ENCODE peak calls at places on chromosomes 7 and 10, in seven cellular contexts. F is H9, H is neuronal stem cell, G is IMR-90, L is H1, I is trophoblast cell, D is mesenchymal stem cell. Z is an unnamed sample.

GRCh38 chr7:46811529-46811928 is 770.4 kb downstream of the TNS3 start:
- DNase-seq in F (no peak), D (peak; percentile 96), G (peak; percentile 97), H (no peak), L (no peak), I (no peak), Z (peak; percentile 73)

GRCh38 chr7:123625254-123625653 is 23.6 kb downstream of the ASB15 start:
- DNase-seq in D (no peak), G (no peak), F (no peak), H (no peak), L (no peak), I (no peak), Z (no peak)

GRCh38 chr7:129299889-129300288 is 75.1 kb downstream of the AHCYL2 start:
- DNase-seq in L (no peak), I (no peak), D (no peak), F (no peak), H (no peak), G (no peak), Z (no peak)

GRCh38 chr10:88913803-88914202 is 33.8 kb downstream of the STAMBPL1 start:
- DNase-seq in D (no peak), I (no peak), H (no peak), F (no peak), L (no peak), G (no peak), Z (no peak)

GRCh38 chr10:13961096-13961495 is 369.6 kb downstream of the FRMD4A start:
- DNase-seq in G (peak; percentile 98), I (peak; percentile 19), L (no peak), D (peak; percentile 91), H (no peak), F (no peak), Z (peak; percentile 73)

GRCh38 chr7:46131916-46132795 is 211.1 kb upstream of the IGFBP3 start:
- DNase-seq in D (peak; percentile 21), L (no peak), I (no peak), H (peak; percentile 11), F (peak; percentile 61), G (no peak), Z (peak; percentile 75)

GRCh38 chr7:73860859-73861258 is at the start of gene TMEM270:
- DNase-seq in D (no peak), G (no peak), I (no peak), L (no peak), H (no peak), F (no peak), Z (no peak)

GRCh38 chr10:116329153-116329552 is 4.9 kb downstream of the CCDC172 start:
- DNase-seq in L (no peak), I (no peak), D (no peak), H (no peak), F (no peak), G (no peak), Z (no peak)

GRCh38 chr10:26593896-26594295 is 103.6 kb upstream of the PDSS1 start:
- DNase-seq in D (no peak), I (no peak), L (no peak), H (no peak), F (peak; percentile 52), G (no peak), Z (no peak)

GRCh38 chr10:26463986-26464385 is 25.8 kb downstream of the APBB1IP start:
- DNase-seq in D (no peak), I (no peak), F (no peak), G (no peak), L (no peak), H (no peak), Z (no peak)

GRCh38 chr10:24957624-24958435 is 5.4 kb upstream of the PRTFDC1 start:
- DNase-seq in H (no peak), L (no peak), I (no peak), F (no peak), G (peak; percentile 95), D (peak; percentile 91), Z (no peak)

GRCh38 chr10:6014241-6014761 is 37.0 kb upstream of the IL15RA start:
- DNase-seq in D (peak; percentile 49), H (no peak), G (peak; percentile 42), I (peak; percentile 24), L (no peak), F (peak; percentile 49), Z (peak; percentile 58)

GRCh38 chr7:31782411-31782991 is 95.5 kb downstream of the PPP1R17 start:
- DNase-seq in F (peak; percentile 43), H (peak; percentile 39), L (no peak), D (peak; percentile 77), G (peak; percentile 77), I (peak; percentile 16), Z (peak; percentile 81)

GRCh38 chr7:5211730-5212482 is 21.9 kb downstream of the WIPI2 start:
- DNase-seq in D (no peak), L (no peak), I (no peak), H (no peak), F (no peak), G (no peak), Z (no peak)

GRCh38 chr10:124267231-124267885 is 151.4 kb downstream of the OAT start:
- DNase-seq in G (no peak), I (no peak), L (no peak), D (peak; percentile 19), H (no peak), F (no peak), Z (no peak)

GRCh38 chr10:62080905-62081304 is 179.4 kb downstream of the ARID5B start:
- DNase-seq in I (no peak), D (no peak), G (no peak), F (no peak), H (no peak), L (no peak), Z (peak; percentile 13)

GRCh38 chr7:81680120-81680519 is 89.7 kb downstream of the HGF start:
- DNase-seq in I (no peak), L (no peak), H (no peak), F (no peak), G (no peak), D (no peak), Z (no peak)

GRCh38 chr7:36390199-36391090 is 783 bp downstream of the ANLN start:
- DNase-seq in I (peak; percentile 98), L (peak; percentile 31), F (peak; percentile 92), H (peak; percentile 75), G (peak; percentile 87), D (peak; percentile 92), Z (peak; percentile 95)

GRCh38 chr7:39240864-39241263 is 263.2 kb downstream of the POU6F2 start:
- DNase-seq in F (no peak), L (no peak), D (no peak), I (no peak), H (no peak), G (no peak), Z (peak; percentile 26)

GRCh38 chr7:42167206-42167913 is 69.6 kb downstream of the GLI3 start:
- DNase-seq in D (no peak), H (no peak), F (no peak), L (no peak), G (peak; percentile 10), I (no peak), Z (no peak)

GRCh38 chr7:51121945-51122425 is 194.6 kb downstream of the COBL start:
- DNase-seq in D (no peak), H (peak; percentile 8), F (no peak), I (no peak), G (no peak), L (no peak), Z (peak; percentile 71)

GRCh38 chr10:71715026-71715425 is 4.6 kb downstream of the C10orf105 start:
- DNase-seq in F (no peak), I (no peak), H (no peak), D (no peak), G (no peak), L (no peak), Z (no peak)

GRCh38 chr7:2883101-2883500 is 39.0 kb upstream of the GNA12 start:
- DNase-seq in H (no peak), D (no peak), L (no peak), G (no peak), I (no peak), F (no peak), Z (no peak)
- H3K23ac ChIP-seq in H (no peak overlapping the region), D (no peak overlapping the region), L (no peak overlapping the region), G (no peak overlapping the region), I (no peak overlapping the region), F (no peak overlapping the region), Z (no peak overlapping the region)

GRCh38 chr10:3418041-3418760 is 245.6 kb upstream of the PITRM1 start:
- DNase-seq in G (no peak), I (peak; percentile 15), L (no peak), F (no peak), H (no peak), D (no peak), Z (peak; percentile 31)

GRCh38 chr10:3420527-3421469 is 248.2 kb upstream of the PITRM1 start:
- DNase-seq in G (no peak), L (no peak), F (no peak), D (no peak), I (peak; percentile 96), H (no peak), Z (no peak)

GRCh38 chr10:3419719-3420495 is 247.3 kb upstream of the PITRM1 start:
- DNase-seq in I (no peak), L (no peak), G (no peak), F (no peak), H (no peak), D (no peak), Z (no peak)

GRCh38 chr10:3417096-3417495 is 244.5 kb upstream of the PITRM1 start:
- DNase-seq in H (no peak), I (no peak), L (no peak), D (no peak), G (no peak), F (no peak), Z (no peak)

DNA sequence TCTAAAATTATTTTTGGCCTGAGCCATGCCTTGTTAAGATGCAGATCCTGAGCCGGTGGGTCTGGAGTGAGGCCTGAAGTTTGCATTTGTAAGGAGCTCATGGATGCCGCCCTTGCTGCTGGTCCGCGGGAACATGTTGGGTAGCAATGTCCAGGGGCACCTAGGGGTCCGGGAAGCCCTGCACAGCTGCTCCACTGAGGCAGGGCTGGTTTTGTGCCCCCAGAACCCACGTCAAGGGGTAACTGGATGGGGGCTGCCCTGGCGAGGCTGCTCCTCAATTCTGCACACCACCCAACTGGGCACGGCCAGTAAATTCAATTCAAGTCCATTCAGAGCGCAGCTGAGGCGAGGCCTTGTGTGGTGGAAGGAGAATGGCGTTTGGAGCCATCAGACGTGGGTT is 246.3 kb upstream of the PITRM1 start:
- DNase-seq in I (no peak), F (no peak), L (no peak), H (no peak), G (no peak), D (no peak), Z (no peak)
- H3K23ac ChIP-seq in I (no peak overlapping the region), F (no peak overlapping the region), L (no peak overlapping the region), H (peak overlapping the region; percentile 45), G (no peak overlapping the region), D (no peak overlapping the region), Z (no peak overlapping the region)

GRCh38 chr10:48523212-48523819 is 81.6 kb downstream of the ARHGAP22 start:
- DNase-seq in H (peak; percentile 14), D (peak; percentile 75), I (peak; percentile 35), F (peak; percentile 53), L (no peak), G (peak; percentile 98), Z (peak; percentile 83)
- H3K23ac ChIP-seq in H (no peak overlapping the region), D (peak overlapping the region; percentile 56), I (no peak overlapping the region), F (no peak overlapping the region), L (no peak overlapping the region), G (peak overlapping the region; percentile 44), Z (no peak overlapping the region)

DNA sequence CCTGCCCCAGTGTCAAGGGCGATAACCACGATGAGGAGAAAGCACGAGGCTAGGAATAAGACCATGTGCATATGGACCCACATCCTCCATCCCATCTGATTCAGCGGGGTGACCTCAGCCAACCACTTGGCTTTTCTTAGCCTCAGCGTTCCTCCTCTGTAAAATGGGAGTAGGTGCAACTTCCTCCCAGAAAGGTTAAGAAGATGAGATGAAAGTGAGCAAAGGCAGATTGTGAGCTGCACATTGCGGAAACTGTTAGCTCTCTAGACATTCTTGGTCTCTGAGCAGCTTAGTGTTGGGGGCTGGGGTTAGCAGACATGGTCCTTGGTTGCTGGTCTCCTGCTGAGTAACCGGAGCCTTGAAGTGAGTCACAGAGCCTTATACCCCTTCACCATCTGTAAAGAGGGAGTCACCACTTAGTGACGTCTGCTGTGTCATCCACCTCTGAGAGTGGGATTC is 497.3 kb upstream of the GALNT17 start:
- DNase-seq in G (peak; percentile 98), D (peak; percentile 77), F (no peak), L (no peak), H (no peak), I (no peak), Z (peak; percentile 48)
- H3K23ac ChIP-seq in G (no peak overlapping the region), D (peak overlapping the region; percentile 9), F (no peak overlapping the region), L (no peak overlapping the region), H (peak overlapping the region; percentile 25), I (no peak overlapping the region), Z (no peak overlapping the region)

Z was measured in mesendoderm.